ENCODE peak calls at places on chromosomes 3 and 15, in seven cellular contexts. B, M, H, Z, E, F and R are unnamed samples.
A peak's percentile ranks its signal among the peaks of the same experiment; 100 is the strongest.

GRCh38 chr3:20488101-20488500 is 302.1 kb upstream of the SGO1 start:
- DNase-seq in B (peak; percentile 5), M (no peak), H (no peak), Z (no peak), E (no peak), F (no peak), R (no peak)

GRCh38 chr3:98874602-98875249 is 26.8 kb downstream of the DCBLD2 start:
- DNase-seq in B (no peak), M (no peak), H (no peak), Z (no peak), E (no peak), F (no peak), R (no peak)

GRCh38 chr3:107833046-107833445 is 257.8 kb downstream of the CD47 start:
- DNase-seq in B (peak; percentile 12), M (no peak), H (no peak), Z (no peak), E (no peak), F (no peak), R (no peak)

GRCh38 chr3:126014252-126014651 is 45.3 kb downstream of the ROPN1B start:
- DNase-seq in B (peak; percentile 35), M (no peak), H (peak; percentile 33), Z (peak; percentile 41), E (no peak), F (no peak), R (no peak)

GRCh38 chr3:51710631-51711351 is 3.9 kb downstream of the GRM2 start:
- DNase-seq in B (no peak), M (peak; percentile 33), H (no peak), Z (no peak), E (no peak), F (peak; percentile 39), R (no peak)

GRCh38 chr3:194685723-194686413 is at the start of gene FAM43A:
- DNase-seq in B (peak; percentile 97), M (peak; percentile 91), H (peak; percentile 95), Z (peak; percentile 94), E (peak; percentile 92), F (peak; percentile 98), R (peak; percentile 96)

GRCh38 chr3:34374521-34374920 is 576.1 kb downstream of the PDCD6IP start:
- DNase-seq in B (no peak), M (no peak), H (no peak), Z (no peak), E (no peak), F (no peak), R (no peak)

GRCh38 chr3:101050061-101050460 is 56.8 kb upstream of the ABI3BP start:
- DNase-seq in B (no peak), M (no peak), H (no peak), Z (no peak), E (no peak), F (no peak), R (no peak)

GRCh38 chr3:50248387-50248786 is 12.4 kb downstream of the GNAI2 start:
- DNase-seq in B (no peak), M (peak; percentile 78), H (no peak), Z (no peak), E (peak; percentile 76), F (peak; percentile 78), R (no peak)

GRCh38 chr3:15755181-15755580 is 42.6 kb downstream of the ANKRD28 start:
- DNase-seq in B (no peak), M (no peak), H (no peak), Z (no peak), E (no peak), F (no peak), R (no peak)

GRCh38 chr3:38084019-38084968 is 45.3 kb downstream of the DLEC1 start:
- DNase-seq in B (peak; percentile 69), M (no peak), H (no peak), Z (no peak), E (no peak), F (no peak), R (no peak)

GRCh38 chr3:38085943-38086324 is 46.9 kb downstream of the DLEC1 start:
- DNase-seq in B (no peak), M (no peak), H (no peak), Z (no peak), E (no peak), F (no peak), R (no peak)

GRCh38 chr3:38086496-38086895 is 47.5 kb downstream of the DLEC1 start:
- DNase-seq in B (no peak), M (no peak), H (no peak), Z (no peak), E (no peak), F (no peak), R (no peak)

GRCh38 chr3:38088126-38088525 is 48.8 kb downstream of the ACAA1 start:
- DNase-seq in B (no peak), M (no peak), H (no peak), Z (no peak), E (no peak), F (no peak), R (no peak)

DNA sequence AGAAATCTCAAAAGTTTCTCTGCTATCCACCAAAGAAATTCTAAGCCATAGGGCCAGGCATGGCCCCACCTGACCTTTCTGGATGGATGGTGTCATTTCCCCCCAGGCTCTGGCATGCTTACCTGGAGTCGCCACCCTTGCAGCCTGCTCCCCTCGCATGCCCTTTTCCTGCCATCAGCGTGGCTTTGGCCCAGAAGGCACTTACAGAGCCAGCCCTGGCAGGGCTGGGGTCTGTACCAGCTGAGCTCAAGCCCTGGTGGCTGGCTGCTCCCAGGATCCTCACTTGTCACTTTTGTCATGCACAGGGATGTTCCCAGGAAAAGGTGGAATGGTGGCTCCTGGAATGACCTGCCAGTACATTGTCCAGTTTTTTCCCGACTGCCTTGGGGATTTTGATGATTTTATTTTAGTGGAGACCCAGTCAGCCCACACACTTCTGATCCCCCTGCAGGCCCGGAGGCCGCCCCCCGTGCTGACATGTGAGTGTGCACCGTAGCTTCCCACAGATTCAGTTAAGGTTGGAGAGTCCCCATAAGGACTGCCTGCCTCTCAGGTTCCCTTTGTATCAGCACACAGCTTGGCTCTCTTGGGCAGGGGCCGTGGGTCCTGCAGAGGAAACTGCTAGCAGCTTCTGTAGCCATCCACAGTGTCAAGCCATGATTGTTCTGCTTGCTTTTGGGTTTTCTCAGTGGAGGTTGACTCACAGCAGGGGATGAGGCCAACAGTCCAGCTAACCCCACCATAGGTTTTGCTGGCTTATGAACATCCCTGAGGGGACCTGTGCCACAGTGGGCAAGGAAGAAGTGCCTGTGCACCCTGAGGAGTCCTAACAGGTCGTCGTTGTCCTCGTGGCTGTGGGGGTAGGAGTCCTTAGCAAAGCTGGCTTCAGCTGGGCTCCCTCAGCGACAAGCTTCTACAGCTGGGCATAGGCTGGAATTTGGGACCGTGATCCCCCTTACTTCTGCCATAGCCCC is 46.2 kb downstream of the DLEC1 start:
- DNase-seq in B (no peak), M (no peak), H (no peak), Z (no peak), E (no peak), F (no peak), R (no peak)
- TF ChIP-seq CTCF in B (no peak), M (no peak), H (no peak), Z (no peak), E (no peak), F (no peak), R (no peak)

GRCh38 chr15:40452296-40453090 is 11.7 kb downstream of the BAHD1 start:
- DNase-seq in B (no peak), M (no peak), H (no peak), Z (no peak), E (no peak), F (no peak), R (no peak)
- H3K4me3 ChIP-seq in B (no peak overlapping the region), M (no peak overlapping the region), H (no peak overlapping the region), Z (no peak overlapping the region), E (no peak overlapping the region), F (no peak overlapping the region), R (no peak overlapping the region)

GRCh38 chr15:99603828-99604227 is 38.0 kb downstream of the MEF2A start:
- DNase-seq in B (no peak), M (no peak), H (no peak), Z (no peak), E (no peak), F (no peak), R (no peak)

GRCh38 chr15:99604865-99605264 is 39.1 kb downstream of the MEF2A start:
- DNase-seq in B (no peak), M (no peak), H (no peak), Z (no peak), E (no peak), F (no peak), R (no peak)

GRCh38 chr15:99605490-99605931 is 39.7 kb downstream of the MEF2A start:
- DNase-seq in B (no peak), M (no peak), H (no peak), Z (peak; percentile 51), E (no peak), F (no peak), R (no peak)

GRCh38 chr15:99605990-99606389 is 40.2 kb downstream of the MEF2A start:
- DNase-seq in B (no peak), M (no peak), H (no peak), Z (no peak), E (no peak), F (no peak), R (no peak)

DNA sequence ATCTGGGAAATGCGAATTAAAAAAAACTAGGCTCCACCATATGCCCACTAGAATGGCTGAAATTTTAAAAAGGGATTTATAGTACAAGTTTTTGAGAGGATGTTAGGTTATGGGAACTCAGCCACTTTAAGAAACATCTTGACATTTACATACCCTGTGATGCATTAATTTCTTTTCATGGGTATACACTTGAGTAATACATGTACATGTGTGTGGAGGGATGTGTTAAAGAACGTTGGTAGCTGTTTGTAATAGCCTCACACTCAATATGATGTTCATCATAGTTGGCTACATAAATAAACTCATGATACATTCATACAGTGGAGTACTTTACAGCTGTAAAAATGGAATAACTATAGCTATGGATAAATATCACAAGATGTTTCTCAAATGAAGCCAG is 40.9 kb downstream of the MEF2A start:
- DNase-seq in B (no peak), M (no peak), H (no peak), Z (no peak), E (no peak), F (no peak), R (no peak)
- H3K4me1 ChIP-seq in B (peaks cover 46% of the 10 kb centered on the region), M (no peaks in the 10 kb centered on the region), H (no peaks in the 10 kb centered on the region), Z (peaks cover 16% of the 10 kb centered on the region), E (peaks cover 4% of the 10 kb centered on the region), F (peaks cover 11% of the 10 kb centered on the region), R (peaks cover 34% of the 10 kb centered on the region)

GRCh38 chr15:63996794-63997357 is 49.4 kb downstream of the DAPK2 start:
- DNase-seq in B (no peak), M (no peak), H (no peak), Z (no peak), E (no peak), F (no peak), R (no peak)

GRCh38 chr15:63998489-63998888 is 47.8 kb downstream of the DAPK2 start:
- DNase-seq in B (no peak), M (no peak), H (no peak), Z (no peak), E (no peak), F (no peak), R (no peak)

GRCh38 chr15:63994073-63994600 is 52.1 kb downstream of the DAPK2 start:
- DNase-seq in B (no peak), M (no peak), H (no peak), Z (no peak), E (no peak), F (no peak), R (no peak)

GRCh38 chr15:63997715-63998442 is 48.4 kb downstream of the DAPK2 start:
- DNase-seq in B (no peak), M (no peak), H (no peak), Z (peak; percentile 23), E (no peak), F (no peak), R (no peak)

DNA sequence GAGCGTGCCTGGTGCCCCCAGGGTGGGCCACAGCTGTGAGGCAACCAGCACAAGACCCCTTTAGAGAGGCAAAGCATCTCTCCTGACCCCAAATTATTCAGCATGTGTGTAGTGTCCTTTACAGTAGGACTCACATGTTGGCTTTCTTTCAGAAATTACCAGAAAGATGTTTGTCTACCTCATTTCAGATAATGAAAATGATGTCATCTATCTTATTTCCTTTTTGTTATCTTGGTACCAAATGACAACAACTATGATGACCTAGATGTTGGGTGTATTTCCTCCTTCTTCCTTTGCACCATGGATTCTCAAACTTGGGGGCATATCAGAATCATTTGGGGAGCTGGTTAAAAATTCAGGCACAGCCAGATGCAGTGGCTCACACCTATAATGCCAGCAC is 50.5 kb downstream of the DAPK2 start:
- DNase-seq in B (no peak), M (no peak), H (no peak), Z (no peak), E (no peak), F (no peak), R (no peak)
- TF ChIP-seq CTCF in B (no peak), M (no peak), H (no peak), Z (no peak), E (no peak), F (no peak), R (no peak)